ENCODE peak calls at places on chromosome 10, in nine cellular contexts. Q is breast epithelium, C is Peyer's patch, O is stomach, Y is K562, P is endothelial cell of umbilical vein, J is body of pancreas, A is IMR-90, M is A549. T is an unnamed sample.

GRCh38 chr10:31660301-31660700 is 268.3 kb downstream of the ARHGAP12 start:
- DNase-seq in Q (no peak), C (no peak), O (no peak), Y (no peak), P (no peak), J (no peak), A (no peak), M (no peak), T (no peak)

GRCh38 chr10:92839191-92840085 is 8.9 kb upstream of the EXOC6 start:
- DNase-seq in Q (no peak), C (peak; percentile 34), O (peak; percentile 58), Y (peak; percentile 66), P (peak; percentile 97), J (peak; percentile 46), A (peak; percentile 91), M (peak; percentile 47), T (no peak)

GRCh38 chr10:126350216-126350992 is 37.9 kb downstream of the ADAM12 start:
- DNase-seq in Q (no peak), C (no peak), O (no peak), Y (no peak), P (peak; percentile 2), J (no peak), A (peak; percentile 90), M (peak; percentile 7), T (no peak)

GRCh38 chr10:35208949-35209613 is 82.4 kb downstream of the CREM start:
- DNase-seq in Q (no peak), C (no peak), O (no peak), Y (no peak), P (no peak), J (no peak), A (no peak), M (no peak), T (no peak)

GRCh38 chr10:118870467-118871243 is 115.9 kb upstream of the CACUL1 start:
- DNase-seq in Q (no peak), C (no peak), O (no peak), Y (no peak), P (peak; percentile 70), J (peak; percentile 29), A (peak; percentile 39), M (peak; percentile 36), T (no peak)

GRCh38 chr10:3848768-3849643 is 64.0 kb upstream of the KLF6 start:
- DNase-seq in Q (no peak), C (no peak), O (no peak), Y (no peak), P (peak; percentile 36), J (no peak), A (peak; percentile 86), M (no peak), T (no peak)

GRCh38 chr10:61280303-61280702 is 172.9 kb downstream of the TMEM26 start:
- DNase-seq in Q (no peak), C (no peak), O (no peak), Y (no peak), P (peak; percentile 6), J (no peak), A (peak; percentile 53), M (no peak), T (no peak)

GRCh38 chr10:100133801-100134200 is 52.0 kb downstream of the ERLIN1 start:
- DNase-seq in Q (no peak), C (no peak), O (no peak), Y (no peak), P (no peak), J (no peak), A (no peak), M (no peak), T (no peak)

GRCh38 chr10:103284170-103284569 is 7.2 kb downstream of the INA start:
- DNase-seq in Q (no peak), C (no peak), O (no peak), Y (no peak), P (no peak), J (no peak), A (no peak), M (no peak), T (no peak)

GRCh38 chr10:22321156-22321711 is 335 bp downstream of the BMI1 start:
- DNase-seq in Q (no peak), C (peak; percentile 48), O (peak; percentile 57), Y (no peak), P (peak; percentile 67), J (peak; percentile 67), A (peak; percentile 71), M (peak; percentile 46), T (no peak)

GRCh38 chr10:43673471-43673870 is 24.8 kb upstream of the ZNF32 start:
- DNase-seq in Q (no peak), C (no peak), O (no peak), Y (no peak), P (no peak), J (no peak), A (no peak), M (no peak), T (no peak)

GRCh38 chr10:132463333-132464255 is 66.6 kb downstream of the PWWP2B start:
- DNase-seq in Q (no peak), C (no peak), O (no peak), Y (no peak), P (no peak), J (peak; percentile 11), A (no peak), M (no peak), T (no peak)

GRCh38 chr10:63798599-63799498 is 277.6 kb downstream of the REEP3 start:
- DNase-seq in Q (no peak), C (no peak), O (peak; percentile 72), Y (no peak), P (peak; percentile 97), J (peak; percentile 73), A (peak; percentile 78), M (no peak), T (peak; percentile 87)

GRCh38 chr10:26437637-26438461 is at the start of gene APBB1IP:
- DNase-seq in Q (no peak), C (peak; percentile 81), O (peak; percentile 65), Y (no peak), P (no peak), J (peak; percentile 30), A (no peak), M (no peak), T (no peak)

GRCh38 chr10:26439436-26440090 is 1.4 kb downstream of the APBB1IP start:
- DNase-seq in Q (no peak), C (no peak), O (no peak), Y (no peak), P (no peak), J (no peak), A (no peak), M (no peak), T (no peak)

GRCh38 chr10:26440091-26440445 is 1.9 kb downstream of the APBB1IP start:
- DNase-seq in Q (no peak), C (no peak), O (no peak), Y (no peak), P (no peak), J (no peak), A (no peak), M (no peak), T (no peak)

GRCh38 chr10:26436848-26437247 is 1.3 kb upstream of the APBB1IP start:
- DNase-seq in Q (no peak), C (no peak), O (no peak), Y (no peak), P (no peak), J (no peak), A (no peak), M (no peak), T (no peak)

DNA sequence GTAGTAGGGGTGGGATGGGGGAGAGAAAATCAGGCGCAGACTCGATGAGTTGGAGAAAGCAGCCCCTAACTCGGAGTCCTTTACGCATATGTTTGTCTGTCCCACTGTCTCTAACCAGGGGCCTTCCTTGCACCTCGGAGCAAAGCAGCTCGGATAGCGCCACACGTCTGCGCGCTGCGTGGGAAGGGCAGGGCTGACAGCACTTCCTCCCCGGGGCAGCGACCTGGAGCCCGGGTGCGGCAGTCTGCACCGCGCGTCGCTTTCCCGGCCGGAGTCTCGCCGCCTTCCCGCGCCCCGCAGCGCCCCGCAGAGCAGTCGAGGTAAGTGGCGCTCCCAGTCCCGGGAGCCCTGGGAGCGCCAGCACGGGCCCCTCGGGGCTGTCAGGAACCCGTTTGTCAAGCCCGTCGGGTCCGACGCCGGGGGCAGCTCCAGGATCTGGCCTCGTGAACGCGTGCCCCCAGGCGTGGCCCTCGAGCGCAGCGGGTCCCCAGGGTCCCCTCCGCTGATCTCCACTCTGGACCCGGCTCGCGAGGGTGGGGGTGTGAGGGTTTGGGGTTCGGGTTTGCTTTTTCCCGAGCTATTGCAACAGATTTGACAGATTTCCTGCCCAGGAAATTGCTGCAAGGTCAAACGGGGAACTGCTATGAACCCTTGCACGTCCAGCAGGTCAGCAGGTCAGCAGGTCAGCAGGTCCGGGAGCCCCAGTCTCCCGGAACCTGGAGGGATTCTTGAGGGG is 561 bp downstream of the APBB1IP start:
- DNase-seq in Q (no peak), C (peak; percentile 49), O (no peak), Y (no peak), P (no peak), J (no peak), A (no peak), M (no peak), T (no peak)
- H3K4me1 ChIP-seq in Q (no peaks in the 10 kb centered on the region), C (no peaks in the 10 kb centered on the region), O (no peaks in the 10 kb centered on the region), Y (peaks cover 9% of the 10 kb centered on the region), P (no peaks in the 10 kb centered on the region), J (no peaks in the 10 kb centered on the region), A (no peaks in the 10 kb centered on the region), M (peaks cover 5% of the 10 kb centered on the region), T (no peaks in the 10 kb centered on the region)

GRCh38 chr10:120982507-120982906 is 131.3 kb downstream of the WDR11 start:
- DNase-seq in Q (no peak), C (no peak), O (no peak), Y (no peak), P (no peak), J (no peak), A (no peak), M (no peak), T (no peak)
- H3K4me3 ChIP-seq in Q (no peak overlapping the region), C (no peak overlapping the region), O (no peak overlapping the region), Y (no peak overlapping the region), P (no peak overlapping the region), J (no peak overlapping the region), A (no peak overlapping the region), M (no peak overlapping the region), T (no peak overlapping the region)

GRCh38 chr10:44981172-44982113 is 2.8 kb upstream of the DEPP1 start:
- DNase-seq in Q (no peak), C (no peak), O (no peak), Y (no peak), P (peak; percentile 93), J (peak; percentile 76), A (peak; percentile 92), M (peak; percentile 63), T (no peak)
- TF ChIP-seq POLR2A in Q (no peak), C (no peak), O (no peak), Y (no peak), P (no peak), J (no peak), A (peak; percentile 34), M (no peak), T (no peak)

DNA sequence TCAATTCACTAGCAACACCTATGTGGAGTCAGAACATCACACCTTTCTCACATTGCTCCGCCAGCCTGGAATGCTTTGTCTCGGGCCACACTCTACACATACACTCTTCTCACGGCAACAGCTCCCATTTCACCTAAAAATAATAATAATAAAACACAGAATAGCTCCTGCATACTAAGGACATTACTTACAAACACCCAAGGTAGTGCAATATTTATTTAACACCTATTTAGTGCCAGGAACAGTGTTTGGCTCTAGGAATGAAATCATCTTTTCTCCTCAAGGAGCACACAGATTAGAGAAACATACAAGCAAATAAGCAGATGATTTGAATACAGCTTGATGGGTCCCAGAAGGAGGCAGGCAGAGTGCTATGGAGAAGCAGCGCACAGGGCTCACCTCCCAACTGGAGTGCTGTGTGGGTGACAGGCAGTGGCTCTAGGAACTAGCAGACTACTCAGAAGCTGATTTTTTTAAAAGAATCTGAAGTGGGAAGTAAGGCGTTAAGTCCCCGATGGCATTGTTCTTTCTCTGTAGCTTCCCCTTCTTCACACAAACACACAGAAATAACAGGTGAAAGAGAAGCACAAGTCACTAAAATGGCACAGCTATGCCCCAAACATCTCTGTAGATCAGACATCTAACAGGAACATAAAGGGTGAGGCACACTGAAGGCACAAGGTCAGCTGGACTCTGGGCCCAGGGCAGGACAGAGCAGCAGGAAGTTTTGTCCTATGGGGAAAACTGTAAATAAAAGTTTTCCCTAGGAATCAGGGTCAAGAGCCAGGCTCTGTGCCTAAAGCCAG is 16.7 kb downstream of the USP6NL start:
- DNase-seq in Q (no peak), C (no peak), O (no peak), Y (no peak), P (no peak), J (no peak), A (no peak), M (no peak), T (no peak)
- H3K4me1 ChIP-seq in Q (no peaks in the 10 kb centered on the region), C (no peaks in the 10 kb centered on the region), O (no peaks in the 10 kb centered on the region), Y (peaks cover 6% of the 10 kb centered on the region), P (no peaks in the 10 kb centered on the region), J (peaks cover 4% of the 10 kb centered on the region), A (peaks cover 4% of the 10 kb centered on the region), M (no peaks in the 10 kb centered on the region), T (no peaks in the 10 kb centered on the region)